ENCODE peak calls at places on chromosomes 7 and 10, in four cellular contexts. W is WTC11, Q is HepG2, M is K562. T is an unnamed sample.

GRCh38 chr7:17939670-17940301 is 508 bp downstream of the SNX13 start:
- DNase-seq in W (no peak), Q (peak; percentile 13), M (peak; percentile 65), T (peak; percentile 73)

GRCh38 chr7:135601182-135601581 is 43.5 kb downstream of the NUP205 start:
- DNase-seq in W (no peak), Q (no peak), M (no peak), T (no peak)

GRCh38 chr7:155685070-155685790 is 40.8 kb downstream of the RBM33 start:
- DNase-seq in W (no peak), Q (no peak), M (no peak), T (no peak)

GRCh38 chr10:126731613-126731995 is 61.1 kb upstream of the C10orf90 start:
- DNase-seq in W (no peak), Q (no peak), M (no peak), T (no peak)

GRCh38 chr7:41964849-41965745 is 262.2 kb upstream of the INHBA start:
- DNase-seq in W (no peak), Q (no peak), M (no peak), T (no peak)

GRCh38 chr7:133836666-133837065 is 290.5 kb upstream of the LRGUK start:
- DNase-seq in W (no peak), Q (no peak), M (no peak), T (peak; percentile 71)

GRCh38 chr7:25947669-25948516 is 204.1 kb upstream of the NFE2L3 start:
- DNase-seq in W (no peak), Q (no peak), M (no peak), T (no peak)

GRCh38 chr7:1402110-1402790 is 57.0 kb downstream of the MICALL2 start:
- DNase-seq in W (no peak), Q (no peak), M (no peak), T (no peak)

GRCh38 chr10:20945546-20946332 is 48.6 kb upstream of the NEBL start:
- DNase-seq in W (no peak), Q (no peak), M (no peak), T (no peak)

DNA sequence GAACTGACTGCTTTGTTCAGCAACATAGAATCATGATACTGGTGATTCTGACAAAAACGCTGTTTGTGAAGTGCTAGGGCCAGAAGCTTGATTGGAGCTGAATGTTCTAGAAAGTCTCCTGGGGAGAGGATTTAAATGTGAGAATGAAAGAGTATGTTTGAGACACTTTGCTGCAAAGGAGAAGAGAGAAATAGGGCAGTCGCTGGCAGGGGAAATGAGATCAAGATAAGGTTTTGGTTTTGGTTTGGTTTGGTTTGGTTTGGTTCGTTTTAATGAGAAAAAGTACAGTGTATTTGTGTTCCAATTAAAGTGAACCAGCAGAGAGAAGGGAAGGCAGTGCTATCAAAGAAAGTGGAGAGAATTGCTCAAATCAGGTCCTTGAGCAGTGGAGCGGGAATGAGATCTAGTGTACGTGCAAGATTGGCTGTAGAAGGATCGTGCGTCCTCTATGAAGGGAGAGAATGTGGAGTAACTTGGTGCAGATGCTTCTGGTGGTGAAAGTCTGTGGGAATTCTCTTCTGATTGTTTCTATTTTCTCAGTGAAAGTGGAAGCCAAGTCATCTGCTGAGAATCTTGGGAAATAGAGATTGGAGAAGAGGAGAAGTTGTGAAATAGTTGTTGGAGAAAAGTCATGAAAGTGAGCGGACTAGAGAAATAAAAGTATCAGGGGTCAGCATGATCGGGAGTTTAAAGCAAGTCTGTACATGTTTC is 270.5 kb downstream of the CCDC3 start:
- DNase-seq in W (no peak), Q (no peak), M (no peak), T (no peak)
- TF ChIP-seq FOXJ3 in W (no peak), Q (no peak), M (no peak), T (no peak)

DNA sequence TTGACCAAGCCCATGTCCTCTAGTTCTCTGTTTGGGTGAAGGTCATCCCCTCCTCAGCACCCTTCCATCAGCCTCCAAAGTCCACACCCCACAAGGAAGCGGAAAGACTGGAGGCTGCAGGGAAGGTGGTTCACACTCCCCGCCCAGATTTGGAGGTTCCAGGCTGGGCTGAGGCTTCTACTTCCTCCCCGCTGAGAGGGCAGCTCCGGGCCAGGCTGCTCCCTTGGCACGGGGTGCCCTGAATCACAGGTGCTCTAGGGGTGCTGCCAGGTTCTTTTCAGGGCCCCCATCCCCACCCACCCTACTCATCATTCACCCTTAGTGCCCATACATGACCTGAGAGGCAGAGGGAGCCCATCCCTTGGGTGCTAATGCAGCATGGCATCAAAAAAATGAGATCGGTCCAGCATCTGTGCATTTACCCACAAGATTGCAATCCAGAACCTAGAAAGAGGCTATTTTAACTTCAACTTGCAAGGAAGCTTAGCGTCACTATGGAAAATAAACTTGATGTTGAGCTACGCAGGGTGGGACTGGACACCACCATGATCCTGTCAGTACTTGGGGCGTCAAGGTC is 47.3 kb upstream of the ZMIZ1 start:
- DNase-seq in W (no peak), Q (no peak), M (no peak), T (no peak)
- TF ChIP-seq FOXJ3 in W (no peak), Q (no peak), M (no peak), T (no peak)

GRCh38 chr7:100586266-100587025 is at the start of gene FBXO24:
- DNase-seq in W (peak; percentile 99), Q (peak; percentile 99), M (peak; percentile 100), T (peak; percentile 100)

GRCh38 chr7:100583132-100584045 is 2.5 kb downstream of the LRCH4 start:
- DNase-seq in W (no peak), Q (no peak), M (no peak), T (no peak)

GRCh38 chr7:100584046-100584676 is 1.8 kb downstream of the LRCH4 start:
- DNase-seq in W (no peak), Q (no peak), M (no peak), T (no peak)

GRCh38 chr7:100585511-100586265 is at the start of gene LRCH4:
- DNase-seq in W (peak; percentile 74), Q (no peak), M (peak; percentile 100), T (peak; percentile 90)

DNA sequence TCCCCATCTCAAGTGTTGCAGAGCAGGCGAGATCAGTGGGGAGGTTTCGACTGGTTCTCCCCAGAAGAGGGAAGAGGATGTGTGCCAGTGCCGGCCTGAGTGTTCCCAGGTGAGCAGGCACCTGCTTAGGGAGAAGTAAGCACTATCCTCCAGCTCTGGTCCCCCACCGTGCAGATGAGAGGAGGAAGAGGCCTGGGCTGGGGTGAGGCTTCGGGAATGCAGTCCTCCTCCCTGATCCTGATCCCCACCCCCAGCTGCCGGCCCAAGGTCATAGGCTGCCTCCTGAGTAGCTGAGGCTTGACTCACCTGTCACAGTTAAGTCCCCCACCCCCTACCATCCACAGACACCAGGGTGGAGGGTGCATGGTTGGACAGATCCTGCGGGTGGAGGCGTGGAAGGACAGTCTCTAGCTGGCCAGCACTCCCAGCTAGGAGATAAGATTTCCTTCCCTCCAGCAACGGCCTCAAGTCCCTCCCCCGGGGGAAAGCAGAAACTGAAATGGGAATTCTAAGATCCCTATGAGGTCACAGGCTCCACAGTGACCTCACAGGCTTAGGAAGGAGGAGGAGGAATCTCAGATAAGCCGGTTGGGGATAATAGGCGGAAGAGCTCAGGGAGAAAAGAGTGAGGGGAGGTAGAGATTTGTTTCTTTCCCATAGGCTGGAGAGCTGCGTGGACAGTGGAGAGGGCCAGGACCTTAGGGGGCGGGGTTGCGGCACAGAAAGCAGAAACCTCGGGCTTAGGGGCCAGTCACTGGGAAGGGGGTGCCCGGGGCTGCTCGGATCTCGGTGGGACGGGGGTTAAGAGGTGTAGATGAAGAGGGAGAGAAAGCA is 1.0 kb downstream of the LRCH4 start:
- DNase-seq in W (peak; percentile 64), Q (peak; percentile 35), M (peak; percentile 66), T (peak; percentile 67)
- TF ChIP-seq FOXJ3 in W (no peak), Q (no peak), M (no peak), T (no peak)

GRCh38 chr7:77415822-77416620 is at the start of gene GSAP:
- DNase-seq in W (peak; percentile 57), Q (no peak), M (peak; percentile 23), T (peak; percentile 94)
- TF ChIP-seq FOXJ3 in W (no peak), Q (no peak), M (no peak), T (no peak)

GRCh38 chr10:121323448-121323847 is 274.8 kb downstream of the FGFR2 start:
- DNase-seq in W (no peak), Q (no peak), M (no peak), T (no peak)

GRCh38 chr10:121327727-121328126 is 270.5 kb downstream of the FGFR2 start:
- DNase-seq in W (no peak), Q (no peak), M (no peak), T (no peak)

GRCh38 chr10:121324678-121325213 is 273.5 kb downstream of the FGFR2 start:
- DNase-seq in W (no peak), Q (peak; percentile 10), M (no peak), T (no peak)

GRCh38 chr10:121326905-121327304 is 271.3 kb downstream of the FGFR2 start:
- DNase-seq in W (no peak), Q (no peak), M (no peak), T (no peak)

GRCh38 chr10:121325490-121326231 is 272.6 kb downstream of the FGFR2 start:
- DNase-seq in W (no peak), Q (peak; percentile 12), M (no peak), T (no peak)
- TF ChIP-seq FOXJ3 in W (no peak), Q (no peak), M (no peak), T (no peak)

GRCh38 chr10:60942134-60942533 is 1.9 kb downstream of the RHOBTB1 start:
- DNase-seq in W (no peak), Q (no peak), M (no peak), T (no peak)

GRCh38 chr10:60944910-60945297 is 919 bp upstream of the RHOBTB1 start:
- DNase-seq in W (no peak), Q (no peak), M (no peak), T (no peak)

GRCh38 chr10:60942604-60943269 is 1.2 kb downstream of the RHOBTB1 start:
- DNase-seq in W (no peak), Q (no peak), M (peak; percentile 34), T (peak; percentile 16)

GRCh38 chr10:60943372-60944158 is 420 bp downstream of the RHOBTB1 start:
- DNase-seq in W (peak; percentile 71), Q (peak; percentile 36), M (peak; percentile 59), T (peak; percentile 78)

DNA sequence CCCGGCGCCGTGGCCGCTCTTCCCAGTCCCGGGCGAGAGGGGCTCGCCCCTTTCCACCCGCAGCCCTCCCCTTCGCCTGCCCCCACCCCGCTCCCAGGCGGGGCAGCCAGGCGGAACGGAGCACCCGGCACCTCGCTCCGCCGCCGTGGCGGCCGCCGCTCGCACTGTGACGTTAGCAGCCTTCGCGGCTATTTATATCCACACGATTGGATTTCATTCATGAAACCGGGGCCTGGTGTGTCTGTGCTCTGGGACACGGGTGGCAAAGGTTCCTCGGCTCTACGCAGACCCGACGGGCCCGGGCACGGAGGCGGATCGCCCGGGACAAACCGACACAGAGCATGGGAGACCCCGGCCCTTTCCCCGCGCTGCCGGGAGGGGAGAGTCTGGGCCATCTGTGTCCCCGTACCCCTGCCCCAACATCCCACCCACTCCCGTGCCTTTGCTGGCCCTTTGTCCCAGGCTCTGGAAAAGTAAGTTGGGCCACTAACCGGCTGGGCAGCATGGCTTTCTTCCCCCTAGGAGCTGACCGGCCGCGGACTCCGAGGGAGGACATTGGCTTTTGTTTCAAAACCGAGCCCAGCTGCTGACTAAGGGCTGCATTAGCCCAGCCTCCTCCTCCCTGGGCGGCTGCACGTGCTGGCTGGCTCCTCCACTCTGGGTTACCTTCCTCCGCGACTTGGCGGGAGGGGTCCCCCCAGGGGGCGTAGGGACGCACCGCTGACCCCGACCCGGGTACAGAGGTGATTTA is at the start of gene RHOBTB1:
- DNase-seq in W (peak; percentile 64), Q (peak; percentile 34), M (peak; percentile 73), T (peak; percentile 93)
- TF ChIP-seq FOXJ3 in W (no peak), Q (no peak), M (no peak), T (no peak)

GRCh38 chr7:3154881-3155494 is 111.3 kb upstream of the CARD11 start:
- DNase-seq in W (peak; percentile 31), Q (peak; percentile 43), M (peak; percentile 43), T (peak; percentile 73)
- TF ChIP-seq FOXJ3 in W (no peak), Q (no peak), M (no peak), T (no peak)

GRCh38 chr7:143003393-143004051 is 23.4 kb downstream of the OR9A2 start:
- DNase-seq in W (no peak), Q (peak; percentile 1), M (peak; percentile 78), T (peak; percentile 58)
- TF ChIP-seq FOXJ3 in W (no peak), Q (no peak), M (no peak), T (no peak)

T was measured in SK-N-SH.